ENCODE peak calls at places on chromosomes 1 and 21, in seven cellular contexts. One of them, this sample, is unnamed.

GRCh38 chr21:45874716-45875415 is 106.7 kb upstream of the COL6A1 start:
- DNase-seq in lower lobe of right lung: peak
- DNase-seq in thoracic aorta: no peak
- DNase-seq in dorsolateral prefrontal cortex: no peak
- DNase-seq in BJ: peak
- DNase-seq in lower leg skin: peak
- DNase-seq in progenitor cell of endocrine pancreas: no peak
- DNase-seq in this sample: no peak

GRCh38 chr21:34176442-34176841 is 103.1 kb downstream of the MRPS6 start:
- DNase-seq in dorsolateral prefrontal cortex: no peak
- DNase-seq in thoracic aorta: no peak
- DNase-seq in lower lobe of right lung: no peak
- DNase-seq in BJ: no peak
- DNase-seq in lower leg skin: no peak
- DNase-seq in progenitor cell of endocrine pancreas: no peak
- DNase-seq in this sample: no peak

GRCh38 chr1:1842360-1843146 is 48.3 kb downstream of the GNB1 start:
- DNase-seq in progenitor cell of endocrine pancreas: no peak
- DNase-seq in lower leg skin: no peak
- DNase-seq in lower lobe of right lung: no peak
- DNase-seq in dorsolateral prefrontal cortex: no peak
- DNase-seq in thoracic aorta: no peak
- DNase-seq in BJ: no peak
- DNase-seq in this sample: no peak

GRCh38 chr21:15754640-15755039 is 24.9 kb downstream of the USP25 start:
- DNase-seq in thoracic aorta: no peak
- DNase-seq in lower lobe of right lung: no peak
- DNase-seq in BJ: no peak
- DNase-seq in progenitor cell of endocrine pancreas: no peak
- DNase-seq in dorsolateral prefrontal cortex: no peak
- DNase-seq in lower leg skin: no peak
- DNase-seq in this sample: no peak

GRCh38 chr1:206885341-206886060 is 11.7 kb upstream of the IL24 start:
- DNase-seq in thoracic aorta: no peak
- DNase-seq in lower lobe of right lung: no peak
- DNase-seq in lower leg skin: no peak
- DNase-seq in progenitor cell of endocrine pancreas: no peak
- DNase-seq in BJ: no peak
- DNase-seq in dorsolateral prefrontal cortex: no peak
- DNase-seq in this sample: no peak

GRCh38 chr1:45913925-45914501 is 110.6 kb downstream of the MAST2 start:
- DNase-seq in lower lobe of right lung: no peak
- DNase-seq in progenitor cell of endocrine pancreas: no peak
- DNase-seq in lower leg skin: no peak
- DNase-seq in dorsolateral prefrontal cortex: no peak
- DNase-seq in BJ: no peak
- DNase-seq in thoracic aorta: no peak
- DNase-seq in this sample: no peak

GRCh38 chr1:97457446-97458089 is 463.3 kb downstream of the DPYD start:
- DNase-seq in thoracic aorta: no peak
- DNase-seq in lower lobe of right lung: no peak
- DNase-seq in lower leg skin: no peak
- DNase-seq in progenitor cell of endocrine pancreas: no peak
- DNase-seq in BJ: no peak
- DNase-seq in dorsolateral prefrontal cortex: no peak
- DNase-seq in this sample: no peak

GRCh38 chr1:12717301-12717838 is 1.5 kb downstream of the AADACL3 start:
- DNase-seq in BJ: no peak
- DNase-seq in lower leg skin: no peak
- DNase-seq in lower lobe of right lung: no peak
- DNase-seq in dorsolateral prefrontal cortex: no peak
- DNase-seq in progenitor cell of endocrine pancreas: no peak
- DNase-seq in thoracic aorta: no peak
- DNase-seq in this sample: no peak

GRCh38 chr1:17199267-17200044 is 5.5 kb upstream of the PADI1 start:
- DNase-seq in lower leg skin: no peak
- DNase-seq in BJ: no peak
- DNase-seq in thoracic aorta: no peak
- DNase-seq in dorsolateral prefrontal cortex: no peak
- DNase-seq in lower lobe of right lung: no peak
- DNase-seq in progenitor cell of endocrine pancreas: no peak
- DNase-seq in this sample: no peak

GRCh38 chr1:156852414-156852874 is 6.5 kb downstream of the INSRR start:
- DNase-seq in dorsolateral prefrontal cortex: peak
- DNase-seq in progenitor cell of endocrine pancreas: no peak
- DNase-seq in BJ: no peak
- DNase-seq in lower lobe of right lung: no peak
- DNase-seq in thoracic aorta: no peak
- DNase-seq in lower leg skin: no peak
- DNase-seq in this sample: no peak

GRCh38 chr1:19863804-19864203 is 18.4 kb upstream of the OTUD3 start:
- DNase-seq in progenitor cell of endocrine pancreas: no peak
- DNase-seq in BJ: peak
- DNase-seq in lower lobe of right lung: no peak
- DNase-seq in lower leg skin: no peak
- DNase-seq in thoracic aorta: no peak
- DNase-seq in dorsolateral prefrontal cortex: no peak
- DNase-seq in this sample: no peak

GRCh38 chr1:69671363-69672010 is 103.8 kb downstream of the LRRC7 start:
- DNase-seq in lower lobe of right lung: no peak
- DNase-seq in progenitor cell of endocrine pancreas: no peak
- DNase-seq in thoracic aorta: no peak
- DNase-seq in BJ: no peak
- DNase-seq in lower leg skin: no peak
- DNase-seq in dorsolateral prefrontal cortex: no peak
- DNase-seq in this sample: no peak

GRCh38 chr1:117268926-117269378 is 58.2 kb upstream of the VTCN1 start:
- DNase-seq in dorsolateral prefrontal cortex: no peak
- DNase-seq in lower leg skin: no peak
- DNase-seq in thoracic aorta: no peak
- DNase-seq in BJ: no peak
- DNase-seq in progenitor cell of endocrine pancreas: no peak
- DNase-seq in lower lobe of right lung: no peak
- DNase-seq in this sample: peak

GRCh38 chr1:111603979-111604378 is 15.6 kb upstream of the RAP1A start:
- DNase-seq in BJ: no peak
- DNase-seq in thoracic aorta: no peak
- DNase-seq in dorsolateral prefrontal cortex: no peak
- DNase-seq in lower leg skin: no peak
- DNase-seq in lower lobe of right lung: no peak
- DNase-seq in progenitor cell of endocrine pancreas: no peak
- DNase-seq in this sample: no peak

GRCh38 chr1:168472244-168472643 is 71.6 kb downstream of the XCL2 start:
- DNase-seq in lower leg skin: no peak
- DNase-seq in BJ: no peak
- DNase-seq in lower lobe of right lung: no peak
- DNase-seq in dorsolateral prefrontal cortex: no peak
- DNase-seq in progenitor cell of endocrine pancreas: no peak
- DNase-seq in thoracic aorta: no peak
- DNase-seq in this sample: no peak

DNA sequence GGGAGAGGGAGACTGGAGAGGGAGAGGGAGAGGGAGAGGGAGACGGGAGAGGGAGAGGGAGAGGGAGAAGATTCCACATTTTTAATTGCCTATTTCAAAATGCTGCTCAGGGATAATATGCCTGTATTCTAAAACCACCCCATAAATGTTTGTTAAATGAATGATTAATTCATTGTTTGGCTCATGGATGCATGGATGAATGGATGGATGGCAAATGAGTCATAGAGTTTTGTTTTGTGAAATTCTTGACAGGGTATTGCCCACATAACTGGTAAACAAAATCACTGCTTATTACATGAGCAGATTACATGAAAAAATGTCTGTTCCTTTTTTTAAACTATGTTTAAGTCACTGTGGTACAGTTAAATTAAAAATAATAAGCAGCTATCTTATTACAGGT is 220.4 kb downstream of the ZP4 start:
- DNase-seq in thoracic aorta: no peak
- DNase-seq in dorsolateral prefrontal cortex: no peak
- DNase-seq in lower lobe of right lung: no peak
- DNase-seq in BJ: no peak
- DNase-seq in lower leg skin: no peak
- DNase-seq in progenitor cell of endocrine pancreas: no peak
- DNase-seq in this sample: no peak
- TF ChIP-seq CTCF in thoracic aorta: no peak
- TF ChIP-seq CTCF in dorsolateral prefrontal cortex: no peak
- TF ChIP-seq CTCF in lower lobe of right lung: no peak
- TF ChIP-seq CTCF in BJ: no peak
- TF ChIP-seq CTCF in lower leg skin: no peak
- TF ChIP-seq CTCF in progenitor cell of endocrine pancreas: no peak
- TF ChIP-seq CTCF in this sample: no peak

GRCh38 chr21:36478941-36479340 is 981 bp downstream of the CLDN14 start:
- DNase-seq in BJ: no peak
- DNase-seq in thoracic aorta: no peak
- DNase-seq in lower lobe of right lung: no peak
- DNase-seq in dorsolateral prefrontal cortex: no peak
- DNase-seq in progenitor cell of endocrine pancreas: no peak
- DNase-seq in lower leg skin: no peak
- DNase-seq in this sample: no peak
- TF ChIP-seq CTCF in BJ: peak
- TF ChIP-seq CTCF in thoracic aorta: no peak
- TF ChIP-seq CTCF in lower lobe of right lung: no peak
- TF ChIP-seq CTCF in dorsolateral prefrontal cortex: peak
- TF ChIP-seq CTCF in progenitor cell of endocrine pancreas: peak
- TF ChIP-seq CTCF in lower leg skin: no peak
- TF ChIP-seq CTCF in this sample: no peak

GRCh38 chr1:231666220-231666956 is 39.8 kb downstream of the DISC1 start:
- DNase-seq in dorsolateral prefrontal cortex: no peak
- DNase-seq in thoracic aorta: no peak
- DNase-seq in lower lobe of right lung: no peak
- DNase-seq in lower leg skin: no peak
- DNase-seq in progenitor cell of endocrine pancreas: no peak
- DNase-seq in BJ: no peak
- DNase-seq in this sample: no peak
- TF ChIP-seq CTCF in dorsolateral prefrontal cortex: no peak
- TF ChIP-seq CTCF in thoracic aorta: no peak
- TF ChIP-seq CTCF in lower lobe of right lung: no peak
- TF ChIP-seq CTCF in lower leg skin: no peak
- TF ChIP-seq CTCF in progenitor cell of endocrine pancreas: no peak
- TF ChIP-seq CTCF in BJ: no peak
- TF ChIP-seq CTCF in this sample: no peak

DNA sequence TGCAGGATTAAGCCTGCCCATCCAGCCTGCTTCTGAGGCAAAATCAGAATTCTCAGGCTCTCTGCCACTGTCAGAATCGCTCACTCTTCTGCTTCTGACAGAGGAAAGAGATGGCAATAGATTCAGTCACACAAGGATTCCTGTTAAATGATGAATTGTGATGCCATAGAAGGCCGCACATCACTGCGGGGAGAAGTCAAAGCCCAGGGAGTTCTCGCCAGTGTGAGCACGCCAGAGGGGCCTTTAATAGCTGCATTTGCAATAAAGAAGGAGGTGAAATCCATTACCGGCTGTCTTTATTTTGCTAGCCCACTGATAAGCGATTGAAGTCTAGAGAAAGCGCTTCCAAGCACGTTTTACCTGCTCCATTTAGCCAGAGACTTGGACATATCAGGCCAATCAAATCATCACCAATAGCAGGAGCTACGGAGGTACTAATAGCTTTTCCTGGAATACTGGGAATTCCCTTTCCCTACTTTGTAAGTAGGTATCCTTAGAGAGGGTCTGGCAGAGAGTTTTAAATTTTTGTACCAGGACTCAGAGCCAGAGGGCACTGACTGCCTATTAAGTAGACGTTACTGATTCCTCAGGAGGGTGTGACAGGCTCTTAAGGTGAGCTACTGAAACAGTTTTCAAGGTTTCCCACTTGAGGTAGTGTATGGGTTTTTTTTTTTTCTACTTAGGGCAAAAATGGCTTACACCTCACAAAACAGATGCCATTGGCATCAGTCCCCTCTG is 10.1 kb upstream of the TARBP1 start:
- DNase-seq in thoracic aorta: no peak
- DNase-seq in lower lobe of right lung: no peak
- DNase-seq in lower leg skin: no peak
- DNase-seq in BJ: no peak
- DNase-seq in dorsolateral prefrontal cortex: no peak
- DNase-seq in progenitor cell of endocrine pancreas: no peak
- DNase-seq in this sample: no peak
- TF ChIP-seq CTCF in thoracic aorta: no peak
- TF ChIP-seq CTCF in lower lobe of right lung: no peak
- TF ChIP-seq CTCF in lower leg skin: no peak
- TF ChIP-seq CTCF in BJ: no peak
- TF ChIP-seq CTCF in dorsolateral prefrontal cortex: no peak
- TF ChIP-seq CTCF in progenitor cell of endocrine pancreas: no peak
- TF ChIP-seq CTCF in this sample: no peak

DNA sequence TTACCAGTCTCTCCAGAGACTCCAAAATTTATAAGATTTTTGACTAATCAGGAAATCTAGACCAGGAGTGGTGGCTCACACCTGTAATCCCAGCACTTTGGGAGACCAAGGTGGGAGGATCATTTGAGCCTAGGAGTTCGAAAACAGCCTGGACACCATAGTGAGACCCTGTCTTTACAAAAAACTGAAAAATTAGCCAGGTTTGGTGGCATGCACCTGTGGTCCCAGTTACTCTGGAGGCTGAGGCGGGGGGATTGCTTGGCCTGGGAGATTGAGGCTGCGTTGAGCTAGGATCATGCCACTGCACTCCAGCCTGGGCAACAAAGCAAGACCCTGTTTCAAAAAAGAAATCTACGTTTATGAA is 10.0 kb downstream of the ATP8B2 start:
- DNase-seq in progenitor cell of endocrine pancreas: no peak
- DNase-seq in lower leg skin: no peak
- DNase-seq in thoracic aorta: no peak
- DNase-seq in dorsolateral prefrontal cortex: no peak
- DNase-seq in BJ: no peak
- DNase-seq in lower lobe of right lung: no peak
- DNase-seq in this sample: no peak
- TF ChIP-seq CTCF in progenitor cell of endocrine pancreas: no peak
- TF ChIP-seq CTCF in lower leg skin: no peak
- TF ChIP-seq CTCF in thoracic aorta: no peak
- TF ChIP-seq CTCF in dorsolateral prefrontal cortex: peak
- TF ChIP-seq CTCF in BJ: no peak
- TF ChIP-seq CTCF in lower lobe of right lung: peak
- TF ChIP-seq CTCF in this sample: peak

This sample was measured in mesothelial cell of epicardium.